ENCODE peak calls at places on chromosomes 6 and 20, in four cellular contexts. One of them, this sample, is unnamed.

GRCh38 chr6:132357120-132357519 is 44.2 kb downstream of the MOXD1 start:
- DNase-seq in HFFc6: peak; percentile 20
- DNase-seq in neural crest cell: no peak
- DNase-seq in activated T-cell treated with anti-CD3 and anti-CD28 coated beads for 1 hour: no peak
- DNase-seq in this sample: no peak

GRCh38 chr20:32985596-32985995 is 18.6 kb downstream of the SUN5 start:
- DNase-seq in neural crest cell: no peak
- DNase-seq in activated T-cell treated with anti-CD3 and anti-CD28 coated beads for 1 hour: no peak
- DNase-seq in HFFc6: no peak
- DNase-seq in this sample: no peak

GRCh38 chr20:52219441-52219840 is 27.9 kb upstream of the ZFP64 start:
- DNase-seq in activated T-cell treated with anti-CD3 and anti-CD28 coated beads for 1 hour: no peak
- DNase-seq in HFFc6: no peak
- DNase-seq in neural crest cell: no peak
- DNase-seq in this sample: no peak

GRCh38 chr20:711526-711925 is 35.9 kb upstream of the SCRT2 start:
- DNase-seq in activated T-cell treated with anti-CD3 and anti-CD28 coated beads for 1 hour: no peak
- DNase-seq in HFFc6: no peak
- DNase-seq in neural crest cell: no peak
- DNase-seq in this sample: no peak

GRCh38 chr20:635609-636338 is 17.2 kb downstream of the SRXN1 start:
- DNase-seq in HFFc6: no peak
- DNase-seq in neural crest cell: no peak
- DNase-seq in activated T-cell treated with anti-CD3 and anti-CD28 coated beads for 1 hour: no peak
- DNase-seq in this sample: no peak

GRCh38 chr6:8446391-8446790 is 11.0 kb upstream of the SLC35B3 start:
- DNase-seq in neural crest cell: no peak
- DNase-seq in activated T-cell treated with anti-CD3 and anti-CD28 coated beads for 1 hour: no peak
- DNase-seq in HFFc6: no peak
- DNase-seq in this sample: no peak

GRCh38 chr6:170237999-170238740 is 52.7 kb downstream of the DLL1 start:
- DNase-seq in HFFc6: no peak
- DNase-seq in activated T-cell treated with anti-CD3 and anti-CD28 coated beads for 1 hour: no peak
- DNase-seq in neural crest cell: no peak
- DNase-seq in this sample: no peak

GRCh38 chr20:33466303-33466646 is 22.7 kb upstream of the SNTA1 start:
- DNase-seq in HFFc6: no peak
- DNase-seq in activated T-cell treated with anti-CD3 and anti-CD28 coated beads for 1 hour: no peak
- DNase-seq in neural crest cell: no peak
- DNase-seq in this sample: no peak

GRCh38 chr6:40722553-40723258 is 135.5 kb upstream of the LRFN2 start:
- DNase-seq in HFFc6: no peak
- DNase-seq in neural crest cell: no peak
- DNase-seq in activated T-cell treated with anti-CD3 and anti-CD28 coated beads for 1 hour: no peak
- DNase-seq in this sample: no peak

GRCh38 chr6:7147051-7147671 is 39.4 kb downstream of the RREB1 start:
- DNase-seq in HFFc6: no peak
- DNase-seq in activated T-cell treated with anti-CD3 and anti-CD28 coated beads for 1 hour: no peak
- DNase-seq in neural crest cell: no peak
- DNase-seq in this sample: no peak

GRCh38 chr20:36312724-36313441 is 6.7 kb downstream of the DLGAP4 start:
- DNase-seq in activated T-cell treated with anti-CD3 and anti-CD28 coated beads for 1 hour: no peak
- DNase-seq in HFFc6: no peak
- DNase-seq in neural crest cell: no peak
- DNase-seq in this sample: no peak

This sample was measured in activated effector memory CD4-positive, alpha-beta T cell treated with Interleukin-2 at 50 U/mL for 16 hours.